ENCODE peak calls at places on chromosomes 3 and 15, in nine cellular contexts. N is adrenal gland, H is transverse colon, Q is ovary, A is NB4, O is heart left ventricle, M is A549, P is GM12891, U is IMR-90. V is an unnamed sample.
A peak's percentile ranks its signal among the peaks of the same experiment; 100 is the strongest.

GRCh38 chr3:161630791-161631190 is 134.2 kb downstream of the OTOL1 start:
- DNase-seq in N (no peak), H (no peak), Q (no peak), A (peak; percentile 9), O (no peak), M (no peak), P (no peak), U (no peak), V (no peak)

GRCh38 chr3:18124501-18124900 is 300.6 kb downstream of the SATB1 start:
- DNase-seq in N (no peak), H (no peak), Q (no peak), A (peak; percentile 73), O (no peak), M (no peak), P (no peak), U (peak; percentile 67), V (peak; percentile 11)

GRCh38 chr15:46848704-46849103 is 868.6 kb upstream of the SEMA6D start:
- DNase-seq in N (no peak), H (no peak), Q (no peak), A (no peak), O (no peak), M (no peak), P (no peak), U (peak; percentile 19), V (peak; percentile 23)

GRCh38 chr3:47283596-47284364 is 1.0 kb downstream of the KLHL18 start:
- DNase-seq in N (peak; percentile 12), H (peak; percentile 20), Q (no peak), A (peak; percentile 60), O (no peak), M (peak; percentile 7), P (no peak), U (no peak), V (no peak)

GRCh38 chr3:111762535-111762934 is 96.5 kb upstream of the PHLDB2 start:
- DNase-seq in N (no peak), H (no peak), Q (no peak), A (no peak), O (no peak), M (no peak), P (no peak), U (peak; percentile 68), V (no peak)

GRCh38 chr3:179148446-179149238 is 485 bp downstream of the PIK3CA start:
- DNase-seq in N (peak; percentile 48), H (peak; percentile 54), Q (peak; percentile 46), A (peak; percentile 71), O (peak; percentile 49), M (peak; percentile 5), P (peak; percentile 25), U (peak; percentile 28), V (peak; percentile 45)

GRCh38 chr3:127412578-127413317 is 124.9 kb upstream of the PRR20G start:
- DNase-seq in N (no peak), H (peak; percentile 11), Q (peak; percentile 7), A (no peak), O (no peak), M (no peak), P (no peak), U (no peak), V (no peak)

GRCh38 chr3:172134352-172134751 is 95.0 kb downstream of the FNDC3B start:
- DNase-seq in N (no peak), H (no peak), Q (no peak), A (peak; percentile 49), O (no peak), M (no peak), P (no peak), U (no peak), V (no peak)

GRCh38 chr3:137542049-137542448 is 222.1 kb upstream of the SOX14 start:
- DNase-seq in N (no peak), H (no peak), Q (no peak), A (no peak), O (no peak), M (no peak), P (no peak), U (no peak), V (no peak)

GRCh38 chr3:135596563-135596962 is 369.0 kb upstream of the PPP2R3A start:
- DNase-seq in N (no peak), H (no peak), Q (no peak), A (no peak), O (no peak), M (no peak), P (no peak), U (no peak), V (no peak)

GRCh38 chr3:32175607-32176197 is 62.8 kb upstream of the CMTM8 start:
- DNase-seq in N (peak; percentile 42), H (peak; percentile 29), Q (no peak), A (peak; percentile 75), O (peak; percentile 35), M (peak; percentile 56), P (no peak), U (peak; percentile 55), V (peak; percentile 56)

GRCh38 chr3:133575121-133575520 is 1.6 kb downstream of the CDV3 start:
- DNase-seq in N (no peak), H (no peak), Q (no peak), A (peak; percentile 26), O (no peak), M (no peak), P (no peak), U (no peak), V (no peak)

GRCh38 chr3:133576169-133576568 is 2.7 kb downstream of the CDV3 start:
- DNase-seq in N (no peak), H (no peak), Q (no peak), A (no peak), O (no peak), M (no peak), P (no peak), U (no peak), V (no peak)

GRCh38 chr3:133573054-133573628 is 345 bp upstream of the CDV3 start:
- DNase-seq in N (peak; percentile 100), H (peak; percentile 100), Q (peak; percentile 100), A (peak; percentile 100), O (peak; percentile 100), M (peak; percentile 74), P (peak; percentile 62), U (peak; percentile 100), V (peak; percentile 68)

GRCh38 chr3:133573629-133574194 is at the start of gene CDV3:
- DNase-seq in N (peak; percentile 55), H (no peak), Q (no peak), A (no peak), O (no peak), M (no peak), P (peak; percentile 27), U (no peak), V (no peak)

DNA sequence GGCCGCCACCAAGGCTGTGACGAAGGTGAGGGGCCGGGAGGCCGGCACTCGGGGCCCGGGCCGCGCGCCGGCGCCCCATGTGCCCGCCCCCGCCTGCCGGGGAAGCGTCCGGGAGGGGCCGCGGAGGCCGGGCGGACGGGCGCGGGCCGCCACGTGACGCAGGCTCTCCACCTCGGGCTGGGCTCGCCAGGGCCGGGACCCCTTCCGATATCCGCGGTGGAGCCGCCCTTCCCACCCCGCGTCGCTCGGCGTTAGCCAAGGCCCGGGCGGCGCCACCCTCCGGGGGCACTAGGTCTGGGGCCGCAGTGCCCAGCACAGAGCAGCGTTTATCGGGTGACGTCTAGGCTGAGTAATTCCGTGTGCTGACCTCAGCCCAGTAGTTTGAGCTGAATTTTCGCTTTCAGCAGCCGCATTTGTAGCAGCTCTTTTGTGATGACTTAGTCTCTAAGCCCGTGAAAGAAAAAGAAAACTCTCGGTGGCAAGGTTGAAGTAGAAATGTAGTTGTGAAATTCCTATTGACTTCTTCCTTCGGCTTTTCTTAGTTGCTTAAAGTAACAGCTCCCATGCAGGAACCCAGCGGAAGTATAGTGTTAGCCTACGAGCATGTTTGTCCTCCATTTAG is 885 bp downstream of the CDV3 start:
- DNase-seq in N (peak; percentile 80), H (peak; percentile 80), Q (peak; percentile 78), A (peak; percentile 74), O (peak; percentile 79), M (no peak), P (peak; percentile 30), U (peak; percentile 80), V (no peak)
- TF ChIP-seq POLR2A in N (peak; percentile 88), H (peak; percentile 70), Q (peak; percentile 52), A (no peak), O (no peak), M (no peak), P (peak; percentile 74), U (peak; percentile 55), V (peak; percentile 42)

GRCh38 chr3:48739955-48740823 is 23.2 kb upstream of the IP6K2 start:
- DNase-seq in N (peak; percentile 90), H (peak; percentile 96), Q (peak; percentile 89), A (peak; percentile 54), O (peak; percentile 89), M (peak; percentile 87), P (peak; percentile 62), U (peak; percentile 75), V (peak; percentile 91)
- TF ChIP-seq POLR2A in N (no peak), H (peak; percentile 12), Q (no peak), A (no peak), O (no peak), M (no peak), P (no peak), U (no peak), V (no peak)

DNA sequence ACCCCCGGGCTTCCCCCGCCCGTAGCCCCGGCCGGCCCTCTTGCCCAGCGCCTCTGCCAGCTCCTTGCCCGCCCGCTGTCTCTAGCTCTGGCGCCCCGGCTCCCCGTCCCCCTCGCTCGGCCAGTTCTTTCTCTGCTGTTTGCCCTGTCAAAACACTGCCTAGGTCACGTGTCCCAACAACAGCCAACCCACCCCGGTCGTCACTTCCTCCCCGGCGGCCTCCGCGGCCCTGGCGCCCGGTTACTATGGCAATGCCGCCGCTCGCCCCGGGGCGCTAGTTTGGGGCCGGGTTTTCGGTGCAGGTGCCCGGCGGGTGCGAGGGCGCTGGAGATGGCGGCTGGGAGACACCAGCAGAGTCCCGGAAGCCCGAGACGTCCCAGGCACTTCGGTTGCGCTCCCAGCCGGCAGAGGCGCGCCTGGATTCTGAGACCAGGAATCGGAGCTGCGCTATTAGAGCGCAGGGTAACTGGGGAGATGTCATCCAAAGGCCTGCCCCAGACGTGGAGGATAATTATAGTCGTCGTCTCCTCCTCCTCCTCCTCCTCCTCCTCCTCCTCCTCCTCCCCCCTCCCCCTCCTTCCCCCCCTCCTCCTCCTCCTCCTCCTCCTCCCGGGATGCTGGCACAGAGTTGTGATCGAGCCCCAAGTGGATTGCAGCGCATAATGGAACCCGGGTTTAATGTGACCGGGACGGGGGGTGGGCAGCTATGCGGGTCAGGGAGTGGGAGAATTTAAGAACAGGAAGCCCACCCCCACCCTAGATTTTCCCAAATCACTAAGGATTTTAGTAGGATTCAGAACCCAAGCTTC is at the start of gene ATOSA:
- DNase-seq in N (peak; percentile 96), H (peak; percentile 94), Q (peak; percentile 91), A (peak; percentile 91), O (peak; percentile 95), M (peak; percentile 90), P (peak; percentile 69), U (peak; percentile 84), V (peak; percentile 49)
- TF ChIP-seq POLR2A in N (peak; percentile 92), H (peak; percentile 90), Q (peak; percentile 56), A (peak; percentile 63), O (no peak), M (no peak), P (no peak), U (no peak), V (peak; percentile 58)

DNA sequence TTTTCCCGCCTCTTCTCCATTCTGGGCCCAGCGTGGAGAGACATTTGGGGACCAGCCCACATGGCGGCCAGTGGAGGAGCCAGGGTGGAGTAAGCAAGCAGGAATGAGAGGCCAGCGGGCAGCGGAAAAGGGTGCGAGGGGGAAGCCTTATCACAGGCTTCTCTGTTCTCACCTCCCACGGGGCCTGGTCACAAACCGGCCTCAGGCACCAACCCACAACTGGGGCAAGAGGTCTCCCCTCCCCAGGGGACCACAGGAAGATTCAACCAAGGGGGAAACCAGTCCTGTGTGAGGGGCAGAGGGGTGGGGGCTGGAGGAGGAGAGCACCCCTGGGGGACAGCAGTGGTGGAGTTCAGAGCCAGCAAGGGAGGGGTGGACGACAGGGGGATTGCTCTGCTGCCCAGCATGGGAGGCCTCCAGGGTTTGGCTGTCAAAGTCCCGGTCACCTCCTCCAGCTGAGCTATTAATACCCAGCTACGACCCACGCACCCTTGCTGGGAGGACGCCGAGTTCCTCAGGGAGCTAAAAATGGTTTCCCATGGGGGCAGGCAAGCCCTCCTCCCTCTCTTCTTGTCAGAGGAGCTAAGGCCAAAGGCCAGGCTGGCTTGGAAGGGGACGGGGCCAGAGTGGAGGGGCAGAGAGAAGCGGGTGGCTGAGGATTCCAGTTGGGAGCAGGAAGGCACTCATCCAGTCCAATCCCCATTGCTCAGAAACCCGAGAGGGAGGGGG is 23.8 kb upstream of the RPL29 start:
- DNase-seq in N (no peak), H (no peak), Q (peak; percentile 56), A (peak; percentile 76), O (peak; percentile 85), M (no peak), P (no peak), U (no peak), V (no peak)
- TF ChIP-seq POLR2A in N (no peak), H (no peak), Q (no peak), A (no peak), O (no peak), M (no peak), P (no peak), U (no peak), V (no peak)